ENCODE peak calls at places on chromosomes 16 and 17, in ten cellular contexts. Z, E, G, Y, B, F, C, L, S and Q are unnamed samples.

GRCh38 chr17:54626146-54626703 is 274.4 kb upstream of the TOM1L1 start:
- DNase-seq in F (no peak), C (no peak), S (peak), Z (no peak), G (no peak), B (no peak), E (no peak), L (peak), Y (no peak), Q (no peak)

GRCh38 chr17:45425125-45425983 is 7.3 kb downstream of the ARHGAP27 start:
- DNase-seq in C (no peak), F (peak), Y (peak), E (peak), L (peak), G (peak), S (peak), B (no peak), Z (no peak), Q (no peak)

GRCh38 chr16:66196770-66197169 is 169.7 kb upstream of the CDH5 start:
- DNase-seq in F (no peak), B (no peak), L (no peak), S (no peak), Z (no peak), G (no peak), E (no peak), Y (no peak), C (no peak), Q (no peak)

GRCh38 chr17:63996430-63997182 is 1.5 kb upstream of the PRR29 start:
- DNase-seq in E (no peak), C (no peak), Z (no peak), B (no peak), G (no peak), S (no peak), Y (no peak), L (peak), F (no peak), Q (no peak)

GRCh38 chr17:45428954-45429337 is 3.7 kb downstream of the ARHGAP27 start:
- DNase-seq in G (no peak), C (no peak), B (no peak), L (no peak), Z (no peak), E (no peak), F (no peak), S (no peak), Y (no peak), Q (no peak)

GRCh38 chr17:61312406-61313295 is 87.0 kb upstream of the TBX2 start:
- DNase-seq in E (no peak), L (no peak), F (no peak), C (no peak), B (no peak), S (no peak), Y (no peak), G (no peak), Z (no peak), Q (no peak)

GRCh38 chr16:1651509-1652342 is 26.4 kb upstream of the JPT2 start:
- DNase-seq in Y (no peak), S (no peak), L (no peak), G (no peak), C (no peak), Z (no peak), F (no peak), E (peak), B (no peak), Q (no peak)

GRCh38 chr16:56711862-56712261 is 18.1 kb upstream of the NUP93 start:
- DNase-seq in B (no peak), Z (no peak), S (no peak), C (no peak), F (no peak), L (no peak), Y (no peak), G (no peak), E (no peak), Q (no peak)

GRCh38 chr17:39658760-39659159 is 6.4 kb upstream of the TCAP start:
- DNase-seq in Z (no peak), G (no peak), L (no peak), F (no peak), S (no peak), C (no peak), E (no peak), B (no peak), Y (no peak), Q (no peak)

GRCh38 chr17:41382396-41382795 is 290 bp upstream of the KRT34 start:
- DNase-seq in C (no peak), G (no peak), Y (no peak), L (no peak), S (no peak), E (no peak), Z (no peak), B (no peak), F (peak), Q (no peak)

GRCh38 chr16:83727018-83727417 is 80.8 kb upstream of the HSBP1 start:
- DNase-seq in F (peak), B (no peak), Y (no peak), S (no peak), L (no peak), Z (no peak), E (peak), C (no peak), G (no peak), Q (no peak)

GRCh38 chr17:75242461-75243042 is 18.9 kb downstream of the GGA3 start:
- DNase-seq in F (no peak), E (no peak), B (no peak), Z (no peak), Y (no peak), C (no peak), S (no peak), G (no peak), L (no peak), Q (no peak)